ENCODE peak calls at places on chromosome 13, in eight cellular contexts. L is adrenal gland; J is H1; N is dorsolateral prefrontal cortex; A is substantia nigra; C is activated CD4-positive, alpha-beta T cell treated with anti-CD3 and anti-CD28 coated beads for 4 hours; X is foreskin fibroblast; V is activated naive CD8-positive, alpha-beta T cell treated with anti-CD3 and anti-CD28 coated beads, Interleukin-2, amount 50 U/mL, for 24 hours. O is an unnamed sample.
A peak's percentile ranks its signal among the peaks of the same experiment; 100 is the strongest.

GRCh38 chr13:47798906-47799305 is 202.2 kb downstream of the SUCLA2 start:
- DNase-seq in N (no peak), V (no peak), L (no peak), C (no peak), J (no peak), A (no peak), X (peak; percentile 39), O (peak; percentile 66)

GRCh38 chr13:101698400-101698799 is 245.9 kb downstream of the ITGBL1 start:
- DNase-seq in L (no peak), J (no peak), X (peak; percentile 66), V (no peak), C (no peak), N (no peak), A (no peak), O (no peak)

GRCh38 chr13:49097374-49097773 is 121.7 kb downstream of the FNDC3A start:
- DNase-seq in L (no peak), V (no peak), A (no peak), N (no peak), C (no peak), J (no peak), X (peak; percentile 88), O (no peak)

GRCh38 chr13:30832845-30833332 is 73.2 kb upstream of the MEDAG start:
- DNase-seq in N (no peak), L (peak; percentile 87), V (peak; percentile 56), X (no peak), A (peak; percentile 44), J (peak; percentile 9), C (peak; percentile 28), O (no peak)

GRCh38 chr13:65892859-65893258 is 1337.3 kb downstream of the PCDH9 start:
- DNase-seq in J (no peak), C (no peak), V (no peak), N (no peak), A (no peak), L (no peak), X (peak; percentile 40), O (no peak)

GRCh38 chr13:40534456-40534855 is 132.0 kb downstream of the FOXO1 start:
- DNase-seq in N (no peak), L (no peak), X (peak; percentile 25), A (no peak), J (no peak), V (no peak), C (no peak), O (no peak)

GRCh38 chr13:85509512-85509911 is 289.7 kb downstream of the SLITRK6 start:
- DNase-seq in N (no peak), J (no peak), L (no peak), X (peak; percentile 62), V (no peak), A (no peak), C (no peak), O (no peak)

GRCh38 chr13:28641600-28641926 is 17.4 kb upstream of the POMP start:
- DNase-seq in A (no peak), N (no peak), X (no peak), C (no peak), L (no peak), J (no peak), V (no peak), O (no peak)

O was measured in Karpas-422.